ENCODE peak calls at places on chromosomes 1 and 21, in ten cellular contexts. N is aorta; T is testis; I is PC-3; R is tibial nerve; P is K562; Q is CD8-positive, alpha-beta T cell; W is ovary; M is fibroblast of lung; U is pancreas. B is an unnamed sample.
A peak's percentile ranks its signal among the peaks of the same experiment; 100 is the strongest.

GRCh38 chr1:89739013-89739843 is 81.6 kb upstream of the LRRC8D start:
- DNase-seq in R (no peak), Q (no peak), W (no peak), U (no peak), T (no peak), I (no peak), P (peak; percentile 59), N (no peak), M (peak; percentile 77), B (no peak)

GRCh38 chr21:41670056-41670805 is 96.6 kb downstream of the RIPK4 start:
- DNase-seq in W (no peak), T (no peak), Q (no peak), P (no peak), R (no peak), N (no peak), M (no peak), U (no peak), I (no peak), B (no peak)

GRCh38 chr21:45407629-45408247 is 2.8 kb downstream of the COL18A1 start:
- DNase-seq in P (no peak), M (no peak), R (no peak), U (no peak), N (peak; percentile 42), W (peak; percentile 34), T (no peak), I (peak; percentile 67), Q (no peak), B (no peak)

GRCh38 chr1:36966242-36966641 is 68.1 kb downstream of the GRIK3 start:
- DNase-seq in U (no peak), W (no peak), P (peak; percentile 45), I (peak; percentile 23), N (no peak), R (no peak), Q (no peak), T (peak; percentile 55), M (no peak), B (no peak)

GRCh38 chr1:167648978-167649752 is 19.1 kb downstream of the RCSD1 start:
- DNase-seq in N (no peak), P (no peak), U (peak; percentile 13), W (no peak), I (no peak), R (peak; percentile 36), T (no peak), M (peak; percentile 8), Q (no peak), B (no peak)

GRCh38 chr1:160226623-160227022 is 21.4 kb downstream of the PEA15 start:
- DNase-seq in T (no peak), U (no peak), Q (no peak), N (no peak), M (no peak), P (no peak), R (no peak), W (no peak), I (no peak), B (no peak)

GRCh38 chr1:32759997-32760623 is 57.0 kb downstream of the YARS1 start:
- DNase-seq in P (peak; percentile 54), M (peak; percentile 92), W (peak; percentile 91), R (no peak), I (peak; percentile 98), Q (no peak), U (peak; percentile 100), N (no peak), T (peak; percentile 70), B (no peak)

GRCh38 chr1:117336087-117336817 is 31.0 kb upstream of the MAN1A2 start:
- DNase-seq in M (peak; percentile 6), I (peak; percentile 38), Q (no peak), W (no peak), T (no peak), N (no peak), U (no peak), P (no peak), R (no peak), B (no peak)

GRCh38 chr1:65310078-65310587 is 790 bp downstream of the DNAJC6 start:
- DNase-seq in N (no peak), I (no peak), R (no peak), U (peak; percentile 45), W (no peak), M (no peak), Q (no peak), T (no peak), P (peak; percentile 90), B (no peak)

GRCh38 chr1:117635805-117636204 is 30.0 kb downstream of the TENT5C start:
- DNase-seq in Q (no peak), R (no peak), T (no peak), P (no peak), I (no peak), U (no peak), W (no peak), N (no peak), M (no peak), B (no peak)

GRCh38 chr1:60894121-60894520 is 188.2 kb upstream of the NFIA start:
- DNase-seq in T (no peak), N (no peak), Q (no peak), I (no peak), M (no peak), W (no peak), P (no peak), R (no peak), U (no peak), B (no peak)

GRCh38 chr1:54834007-54834541 is 33.0 kb upstream of the TTC22 start:
- DNase-seq in T (no peak), W (no peak), Q (no peak), N (no peak), U (no peak), M (no peak), P (no peak), R (no peak), I (no peak), B (no peak)

GRCh38 chr1:8464987-8465386 is 147.1 kb downstream of the SLC45A1 start:
- DNase-seq in M (no peak), Q (no peak), R (no peak), I (no peak), N (no peak), T (no peak), P (no peak), W (no peak), U (no peak), B (no peak)

GRCh38 chr1:147605591-147605990 is 64.3 kb downstream of the BCL9 start:
- DNase-seq in M (peak; percentile 77), P (no peak), Q (no peak), U (no peak), I (no peak), R (no peak), W (no peak), T (no peak), N (no peak), B (no peak)
- H3K36me3 ChIP-seq in M (peaks cover 3% of the 10 kb centered on the region), P (peaks cover 6% of the 10 kb centered on the region), Q (peaks cover 4% of the 10 kb centered on the region), U (no peaks in the 10 kb centered on the region), I (peaks cover 26% of the 10 kb centered on the region), R (peaks cover 22% of the 10 kb centered on the region), W (no peaks in the 10 kb centered on the region), T (no peaks in the 10 kb centered on the region), N (no peaks in the 10 kb centered on the region), B (no peaks in the 10 kb centered on the region)

DNA sequence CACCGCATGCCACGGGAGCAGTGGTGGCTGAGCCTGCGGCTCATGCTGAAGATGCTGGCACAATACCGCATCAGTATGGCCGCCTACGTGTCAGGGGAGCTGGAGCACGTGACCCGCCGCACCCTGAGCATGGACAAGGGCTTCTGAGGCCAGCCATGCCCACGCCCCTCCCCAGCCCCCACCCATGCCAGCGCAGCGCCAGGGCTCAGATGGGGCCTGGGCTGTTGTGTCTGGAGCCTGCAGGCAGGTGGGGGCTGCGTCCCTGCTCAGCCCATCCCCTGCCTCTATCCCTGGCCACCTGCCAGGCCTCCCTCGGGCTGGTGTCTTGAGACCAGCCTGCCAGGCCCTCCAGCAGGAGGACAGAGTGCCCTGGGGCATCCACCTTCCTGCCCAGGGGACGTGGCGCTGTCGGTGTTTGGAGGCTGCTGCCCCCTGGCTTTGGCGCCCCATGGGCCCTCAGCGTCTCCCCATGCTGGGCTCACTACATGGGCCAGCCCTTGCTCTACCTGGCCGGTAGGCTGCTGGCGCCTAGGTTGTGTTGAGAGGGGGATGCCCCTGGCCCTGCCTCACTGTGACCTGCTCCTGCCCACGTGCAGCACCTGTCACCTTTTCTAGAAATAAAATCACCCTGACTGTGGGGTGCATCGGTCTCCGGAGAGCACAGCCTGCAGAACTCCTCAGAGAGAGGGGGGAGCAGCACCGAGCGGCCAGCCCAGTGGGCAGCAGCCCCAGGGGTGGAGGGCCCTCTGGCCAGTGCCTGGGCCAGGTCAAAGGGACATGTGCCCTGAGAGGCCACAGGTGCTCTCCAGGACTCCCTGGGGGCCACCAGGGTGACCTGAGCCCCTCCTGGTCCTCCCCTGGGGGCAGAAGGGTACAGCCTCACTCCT is 12.2 kb downstream of the CFAP410 start:
- DNase-seq in U (no peak), W (no peak), N (no peak), R (no peak), I (no peak), P (no peak), M (no peak), Q (no peak), T (no peak), B (no peak)
- H3K36me3 ChIP-seq in U (peaks cover 14% of the 10 kb centered on the region), W (no peaks in the 10 kb centered on the region), N (no peaks in the 10 kb centered on the region), R (peaks cover 89% of the 10 kb centered on the region), I (peaks cover 8% of the 10 kb centered on the region), P (peaks cover 49% of the 10 kb centered on the region), M (peaks cover 19% of the 10 kb centered on the region), Q (peaks cover 7% of the 10 kb centered on the region), T (no peaks in the 10 kb centered on the region), B (peaks cover 36% of the 10 kb centered on the region)

GRCh38 chr1:200849430-200849829 is 23.4 kb upstream of the GPR25 start:
- DNase-seq in I (no peak), M (no peak), Q (no peak), U (no peak), P (no peak), T (no peak), N (no peak), R (no peak), W (no peak), B (no peak)

GRCh38 chr1:200850554-200850953 is 22.2 kb upstream of the GPR25 start:
- DNase-seq in U (no peak), M (no peak), T (no peak), P (no peak), R (no peak), W (no peak), I (peak; percentile 73), N (no peak), Q (no peak), B (no peak)

DNA sequence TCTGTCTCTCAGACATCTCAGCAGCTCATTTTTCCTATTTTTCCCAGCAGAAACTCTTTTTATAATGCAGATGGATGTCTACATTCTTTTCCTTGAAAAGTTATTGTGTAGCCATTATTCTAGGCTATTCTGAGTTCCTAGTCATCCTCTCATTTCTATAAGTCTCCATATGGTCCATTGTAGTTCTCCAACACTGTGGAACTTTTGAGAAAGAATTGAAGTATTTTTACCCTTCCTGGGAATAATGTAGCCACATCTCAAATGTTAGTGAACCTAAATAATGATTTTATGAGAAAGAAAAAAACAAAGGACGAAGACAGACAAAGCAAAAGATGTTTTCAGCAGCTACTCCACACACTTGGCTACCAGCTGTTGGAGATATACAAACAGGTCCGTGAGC is 26.4 kb upstream of the GPR25 start:
- DNase-seq in N (no peak), Q (no peak), T (no peak), P (no peak), I (no peak), M (no peak), W (no peak), U (no peak), R (no peak), B (no peak)
- H3K36me3 ChIP-seq in N (peaks cover 10% of the 10 kb centered on the region), Q (no peaks in the 10 kb centered on the region), T (no peaks in the 10 kb centered on the region), P (no peaks in the 10 kb centered on the region), I (peaks cover 20% of the 10 kb centered on the region), M (peaks cover 14% of the 10 kb centered on the region), W (no peaks in the 10 kb centered on the region), U (peaks cover 3% of the 10 kb centered on the region), R (peaks cover 87% of the 10 kb centered on the region), B (peaks cover 8% of the 10 kb centered on the region)

DNA sequence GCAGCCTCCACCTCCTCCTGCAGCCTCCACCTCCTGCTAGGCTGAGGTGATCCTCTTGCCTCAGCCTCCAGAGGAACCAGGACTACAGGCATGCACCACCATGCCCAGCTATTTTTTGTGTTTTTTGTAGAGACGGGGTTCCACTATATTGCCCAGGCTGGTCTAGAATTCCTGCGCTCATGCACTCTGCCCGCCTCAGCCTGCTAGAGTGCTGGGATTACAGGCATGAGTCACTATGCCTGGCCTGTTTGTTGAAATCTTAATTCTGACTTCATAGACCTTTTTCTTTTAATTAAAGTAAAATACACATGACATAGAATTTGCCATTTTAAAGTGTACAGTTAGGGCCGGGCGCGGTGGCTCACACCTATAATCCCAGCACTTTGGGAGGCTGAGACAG is 42.7 kb downstream of the FAAP20 start:
- DNase-seq in I (no peak), R (no peak), Q (no peak), W (no peak), U (no peak), T (no peak), P (no peak), N (no peak), M (no peak), B (no peak)
- H3K36me3 ChIP-seq in I (peaks cover 17% of the 10 kb centered on the region), R (no peaks in the 10 kb centered on the region), Q (no peaks in the 10 kb centered on the region), W (no peaks in the 10 kb centered on the region), U (no peaks in the 10 kb centered on the region), T (no peaks in the 10 kb centered on the region), P (no peaks in the 10 kb centered on the region), N (no peaks in the 10 kb centered on the region), M (no peaks in the 10 kb centered on the region), B (no peaks in the 10 kb centered on the region)

B was measured in GM06990.